ENCODE peak calls at places on chromosomes 1 and 21, in four cellular contexts. One of them, this sample, is unnamed.

GRCh38 chr1:169604781-169605560 is 18.7 kb upstream of the F5 start:
- DNase-seq in NAMALWA: no peak
- DNase-seq in hypothalamus: no peak
- DNase-seq in HTR-8/SVneo: no peak
- DNase-seq in this sample: no peak

GRCh38 chr1:172843444-172843843 is 184.5 kb downstream of the FASLG start:
- DNase-seq in NAMALWA: no peak
- DNase-seq in hypothalamus: no peak
- DNase-seq in HTR-8/SVneo: no peak
- DNase-seq in this sample: no peak

GRCh38 chr1:23400324-23401110 is 24.0 kb downstream of the TCEA3 start:
- DNase-seq in NAMALWA: no peak
- DNase-seq in hypothalamus: no peak
- DNase-seq in HTR-8/SVneo: no peak
- DNase-seq in this sample: no peak

GRCh38 chr1:55519276-55519675 is 304.1 kb upstream of the USP24 start:
- DNase-seq in NAMALWA: no peak
- DNase-seq in hypothalamus: no peak
- DNase-seq in HTR-8/SVneo: no peak
- DNase-seq in this sample: no peak

GRCh38 chr1:7558041-7558461 is 213.0 kb upstream of the VAMP3 start:
- DNase-seq in NAMALWA: no peak
- DNase-seq in hypothalamus: no peak
- DNase-seq in HTR-8/SVneo: no peak
- DNase-seq in this sample: no peak

GRCh38 chr1:29901618-29902017 is 665.3 kb downstream of the PTPRU start:
- DNase-seq in NAMALWA: no peak
- DNase-seq in hypothalamus: no peak
- DNase-seq in HTR-8/SVneo: no peak
- DNase-seq in this sample: no peak

GRCh38 chr1:111553199-111553598 is 49.8 kb upstream of the ADORA3 start:
- DNase-seq in NAMALWA: no peak
- DNase-seq in hypothalamus: no peak
- DNase-seq in HTR-8/SVneo: peak
- DNase-seq in this sample: no peak

GRCh38 chr1:234743866-234744581 is 134.0 kb upstream of the IRF2BP2 start:
- DNase-seq in NAMALWA: no peak
- DNase-seq in hypothalamus: no peak
- DNase-seq in HTR-8/SVneo: no peak
- DNase-seq in this sample: no peak

GRCh38 chr1:160189649-160190625 is at the start of gene CASQ1:
- DNase-seq in NAMALWA: no peak
- DNase-seq in hypothalamus: peak
- DNase-seq in HTR-8/SVneo: no peak
- DNase-seq in this sample: no peak

GRCh38 chr1:169100208-169100882 is 6.1 kb upstream of the ATP1B1 start:
- DNase-seq in NAMALWA: no peak
- DNase-seq in hypothalamus: no peak
- DNase-seq in HTR-8/SVneo: no peak
- DNase-seq in this sample: no peak

GRCh38 chr1:13996334-13996733 is 296.3 kb downstream of the PRDM2 start:
- DNase-seq in NAMALWA: no peak
- DNase-seq in hypothalamus: no peak
- DNase-seq in HTR-8/SVneo: no peak
- DNase-seq in this sample: no peak

GRCh38 chr1:223410036-223410435 is 16.8 kb downstream of the CCDC185 start:
- DNase-seq in NAMALWA: no peak
- DNase-seq in hypothalamus: no peak
- DNase-seq in HTR-8/SVneo: no peak
- DNase-seq in this sample: no peak

GRCh38 chr1:55993608-55994251 is 585.6 kb downstream of the PLPP3 start:
- DNase-seq in NAMALWA: no peak
- DNase-seq in hypothalamus: no peak
- DNase-seq in HTR-8/SVneo: no peak
- DNase-seq in this sample: no peak

GRCh38 chr1:207922554-207922953 is 11.6 kb upstream of the CD34 start:
- DNase-seq in NAMALWA: no peak
- DNase-seq in hypothalamus: no peak
- DNase-seq in HTR-8/SVneo: no peak
- DNase-seq in this sample: no peak

GRCh38 chr21:43987509-43987908 is 24.6 kb upstream of the TRAPPC10 start:
- DNase-seq in NAMALWA: no peak
- DNase-seq in hypothalamus: no peak
- DNase-seq in HTR-8/SVneo: no peak
- DNase-seq in this sample: no peak

GRCh38 chr1:201649776-201650607 is 111.1 kb downstream of the NAV1 start:
- DNase-seq in NAMALWA: no peak
- DNase-seq in hypothalamus: peak
- DNase-seq in HTR-8/SVneo: peak
- DNase-seq in this sample: peak

GRCh38 chr21:29430581-29430980 is 131.9 kb downstream of the BACH1 start:
- DNase-seq in NAMALWA: no peak
- DNase-seq in hypothalamus: no peak
- DNase-seq in HTR-8/SVneo: no peak
- DNase-seq in this sample: no peak

GRCh38 chr1:21468597-21468996 is 28.7 kb downstream of the NBPF3 start:
- DNase-seq in NAMALWA: peak
- DNase-seq in hypothalamus: no peak
- DNase-seq in HTR-8/SVneo: no peak
- DNase-seq in this sample: no peak

GRCh38 chr1:61254629-61255323 is 172.4 kb downstream of the NFIA start:
- DNase-seq in NAMALWA: peak
- DNase-seq in hypothalamus: no peak
- DNase-seq in HTR-8/SVneo: no peak
- DNase-seq in this sample: no peak

GRCh38 chr1:14113841-14114567 is 414.0 kb downstream of the PRDM2 start:
- DNase-seq in NAMALWA: peak
- DNase-seq in hypothalamus: peak
- DNase-seq in HTR-8/SVneo: peak
- DNase-seq in this sample: peak